ENCODE peak calls at places on chromosomes 2 and 18, in ten cellular contexts. Z is ovary, O is colonic mucosa, Q is left lung, Y is lower lobe of right lung, D is hepatocyte, T is heart left ventricle, J is pancreas, X is right atrium auricular region, E is spleen. U is an unnamed sample.

GRCh38 chr2:178449700-178450573 is 1.0 kb downstream of the PRKRA start:
- DNase-seq in Q (no peak), J (peak; percentile 38), D (peak; percentile 37), Y (no peak), Z (no peak), E (no peak), O (no peak), T (no peak), X (no peak), U (no peak)

GRCh38 chr2:45874324-45874723 is 222.8 kb downstream of the PRKCE start:
- DNase-seq in Y (no peak), D (no peak), E (no peak), T (peak; percentile 75), O (peak; percentile 51), Z (no peak), J (peak; percentile 92), X (peak; percentile 78), Q (no peak), U (no peak)

GRCh38 chr2:6877402-6878305 is at the start of gene RSAD2:
- DNase-seq in T (no peak), D (peak; percentile 49), E (peak; percentile 76), X (no peak), J (peak; percentile 51), Y (peak; percentile 47), Q (no peak), O (peak; percentile 33), Z (peak; percentile 38), U (no peak)

GRCh38 chr2:102442967-102443828 is 20.2 kb downstream of the IL18RAP start:
- DNase-seq in Z (no peak), D (peak; percentile 47), X (no peak), E (no peak), Q (no peak), J (no peak), O (peak; percentile 34), Y (no peak), T (no peak), U (peak; percentile 42)

GRCh38 chr2:36059684-36060083 is 295.9 kb upstream of the CRIM1 start:
- DNase-seq in X (no peak), Q (no peak), J (no peak), D (peak; percentile 25), T (no peak), E (no peak), O (no peak), Z (no peak), Y (no peak), U (peak; percentile 24)

GRCh38 chr2:102304711-102305591 is 6.4 kb upstream of the IL1RL1 start:
- DNase-seq in Y (no peak), E (no peak), X (no peak), D (no peak), T (no peak), J (no peak), O (no peak), Z (no peak), Q (no peak), U (no peak)

GRCh38 chr2:70982971-70983370 is 4.5 kb downstream of the ANKRD53 start:
- DNase-seq in O (no peak), X (no peak), D (no peak), Z (peak; percentile 3), T (peak; percentile 7), Y (no peak), Q (no peak), E (peak; percentile 27), J (no peak), U (no peak)

GRCh38 chr18:42048150-42048549 is 93.1 kb downstream of the PIK3C3 start:
- DNase-seq in Q (no peak), D (peak; percentile 65), J (no peak), E (no peak), Y (no peak), O (no peak), T (no peak), X (no peak), Z (no peak), U (no peak)

GRCh38 chr2:188931361-188931760 is 42.8 kb upstream of the COL3A1 start:
- DNase-seq in E (no peak), J (no peak), Z (no peak), X (no peak), T (no peak), Y (no peak), D (no peak), O (no peak), Q (no peak), U (no peak)

GRCh38 chr2:128727404-128727803 is 408.7 kb upstream of the HS6ST1 start:
- DNase-seq in Y (no peak), J (no peak), Q (no peak), D (no peak), T (no peak), X (no peak), Z (no peak), E (no peak), O (no peak), U (no peak)

GRCh38 chr2:158644139-158644538 is 151.0 kb upstream of the DAPL1 start:
- DNase-seq in X (no peak), O (no peak), T (no peak), Q (no peak), J (no peak), D (no peak), Y (no peak), E (no peak), Z (no peak), U (no peak)

GRCh38 chr2:64654993-64655666 is 1.4 kb upstream of the SERTAD2 start:
- DNase-seq in E (no peak), T (no peak), O (no peak), Z (no peak), Y (no peak), Q (no peak), J (no peak), D (peak; percentile 46), X (no peak), U (peak; percentile 38)

GRCh38 chr2:17300141-17300540 is 218.1 kb downstream of the RAD51AP2 start:
- DNase-seq in E (no peak), D (peak; percentile 39), O (no peak), X (no peak), J (no peak), Z (no peak), Y (no peak), T (no peak), Q (no peak), U (no peak)

GRCh38 chr18:48065601-48065995 is 135.1 kb upstream of the SMAD2 start:
- DNase-seq in O (no peak), Q (no peak), Y (no peak), E (peak; percentile 45), T (no peak), X (no peak), Z (no peak), D (no peak), J (no peak), U (no peak)

DNA sequence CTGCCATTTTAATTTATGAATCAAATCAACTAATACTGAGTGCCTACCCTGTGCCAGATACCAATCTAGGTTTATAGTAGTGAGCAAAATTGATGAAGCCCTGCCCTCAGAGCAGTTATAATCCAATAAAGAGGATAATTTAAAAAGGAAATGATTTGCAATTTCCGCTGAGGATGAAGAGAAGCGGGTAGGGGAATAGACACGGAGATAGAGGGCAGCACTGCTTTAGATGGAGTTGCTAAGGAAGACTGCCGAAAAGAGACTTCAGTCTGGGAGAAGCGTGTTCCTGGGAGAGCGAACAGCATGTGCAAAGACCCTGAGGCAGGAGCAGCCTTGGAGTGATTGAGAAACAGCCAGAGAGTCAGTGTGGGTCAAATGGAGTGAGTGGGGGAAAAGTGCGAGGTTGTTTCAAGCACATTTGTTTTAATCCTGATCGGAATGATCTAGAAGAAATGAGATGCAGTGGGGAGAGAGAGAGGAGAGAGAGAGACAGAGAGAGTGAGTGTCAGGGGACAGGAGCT is 12.4 kb downstream of the LAMA3 start:
- DNase-seq in O (no peak), X (no peak), Y (no peak), E (no peak), T (no peak), D (no peak), Z (no peak), Q (no peak), J (no peak), U (no peak)
- H3K4me1 ChIP-seq in O (no peaks in the 10 kb centered on the region), X (no peaks in the 10 kb centered on the region), Y (no peaks in the 10 kb centered on the region), E (no peaks in the 10 kb centered on the region), T (no peaks in the 10 kb centered on the region), D (no peaks in the 10 kb centered on the region), Z (no peaks in the 10 kb centered on the region), Q (no peaks in the 10 kb centered on the region), J (no peaks in the 10 kb centered on the region), U (no peaks in the 10 kb centered on the region)

DNA sequence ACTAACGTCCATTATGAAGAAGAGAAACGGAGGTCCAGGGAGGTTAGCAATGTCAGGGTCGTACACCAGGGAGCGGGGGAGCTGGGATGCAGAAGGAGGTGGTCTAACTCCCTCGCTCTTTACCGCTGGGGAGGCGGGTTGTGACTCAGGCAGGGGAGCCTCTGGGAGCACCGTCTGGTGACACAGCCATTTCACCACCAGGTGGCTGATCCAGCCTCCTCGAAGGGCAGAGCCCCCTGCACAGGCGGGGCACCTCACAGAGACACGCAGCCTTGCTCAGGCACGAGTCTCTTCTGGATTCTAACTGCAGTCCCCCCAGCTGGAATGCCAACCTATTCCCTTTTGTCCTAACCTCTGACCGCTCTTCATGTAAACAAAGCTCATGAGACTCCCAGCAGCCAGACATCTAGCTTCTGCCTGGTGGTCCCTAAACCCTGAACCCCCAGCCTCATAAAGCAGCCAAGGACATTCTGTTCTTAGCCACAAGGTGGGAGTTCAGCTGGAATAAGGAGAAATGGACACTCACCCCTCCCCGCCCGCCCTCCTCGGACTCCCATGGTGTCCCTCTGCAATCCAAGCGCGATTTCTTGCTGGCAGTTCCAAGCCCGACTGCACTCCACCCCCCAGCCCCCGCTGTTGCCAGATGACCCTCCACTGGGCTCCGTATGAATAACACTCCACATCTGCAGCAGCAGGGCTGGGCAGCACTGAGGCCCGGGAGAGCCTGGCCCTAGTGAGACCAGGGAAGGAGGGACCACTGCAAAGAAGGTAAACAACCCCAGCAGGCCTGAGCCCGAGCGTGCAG is 84.4 kb downstream of the TNS1 start:
- DNase-seq in X (no peak), E (no peak), J (no peak), Q (peak; percentile 81), Y (no peak), O (no peak), Z (no peak), T (peak; percentile 69), D (no peak), U (peak; percentile 47)
- TF ChIP-seq CTCF in X (peak; percentile 31), E (no peak), J (no peak), Q (no peak), Y (no peak), O (no peak), Z (no peak), T (peak; percentile 16), D (no peak), U (peak; percentile 40)

GRCh38 chr2:98446850-98447249 is 2.2 kb downstream of the INPP4A start:
- DNase-seq in D (no peak), Z (no peak), O (no peak), Q (no peak), J (no peak), T (no peak), E (no peak), X (no peak), Y (no peak), U (no peak)
- H3K4me3 ChIP-seq in D (no peak overlapping the region), Z (no peak overlapping the region), O (no peak overlapping the region), Q (no peak overlapping the region), J (no peak overlapping the region), T (no peak overlapping the region), E (no peak overlapping the region), X (no peak overlapping the region), Y (no peak overlapping the region), U (no peak overlapping the region)

DNA sequence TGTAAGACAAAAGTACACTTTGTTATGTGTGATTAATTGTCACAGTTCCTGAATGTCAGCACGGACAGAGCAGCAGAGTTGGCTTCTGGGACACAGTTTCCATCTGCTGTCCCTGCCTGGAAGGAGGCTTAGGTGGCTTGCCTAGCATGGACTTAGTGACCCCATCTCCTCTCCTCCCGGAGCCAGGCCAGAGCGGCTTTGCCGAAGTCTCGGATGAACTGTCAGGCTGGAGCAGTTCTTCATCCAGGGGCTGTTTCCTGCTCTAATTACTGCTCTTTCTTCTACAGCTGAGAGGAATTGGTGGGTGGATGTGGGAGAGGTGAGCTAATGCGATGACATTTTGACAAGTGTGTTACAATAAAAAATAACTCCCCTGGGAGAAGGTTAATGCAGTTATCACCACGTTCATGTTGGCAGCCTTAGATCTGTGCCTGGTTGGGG is 102.0 kb downstream of the SH3RF3 start:
- DNase-seq in Z (no peak), E (no peak), Q (no peak), D (no peak), Y (no peak), J (no peak), T (no peak), X (peak; percentile 60), O (no peak), U (no peak)
- H3K4me1 ChIP-seq in Z (no peaks in the 10 kb centered on the region), E (no peaks in the 10 kb centered on the region), Q (peaks cover 41% of the 10 kb centered on the region), D (no peaks in the 10 kb centered on the region), Y (peaks cover 17% of the 10 kb centered on the region), J (no peaks in the 10 kb centered on the region), T (peaks cover 16% of the 10 kb centered on the region), X (peaks cover 28% of the 10 kb centered on the region), O (no peaks in the 10 kb centered on the region), U (no peaks in the 10 kb centered on the region)